ENCODE peak calls at places on chromosomes 4 and X, in eight cellular contexts. M is stomach, R is progenitor cell of endocrine pancreas, G is body of pancreas, K is cardiac fibroblast, P is H9, E is tibial nerve, F is omental fat pad. I is an unnamed sample.

GRCh38 chr4:13917010-13917409 is 289.5 kb upstream of the BOD1L1 start:
- DNase-seq in E (no peak), K (peak), P (no peak), F (no peak), G (no peak), M (no peak), R (no peak), I (no peak)

GRCh38 chr4:158578476-158578875 is 56.8 kb downstream of the RXFP1 start:
- DNase-seq in E (no peak), K (peak), P (no peak), F (no peak), G (no peak), M (no peak), R (no peak), I (no peak)

GRCh38 chrX:7522860-7523259 is 320.1 kb upstream of the VCX start:
- DNase-seq in M (no peak), K (no peak), E (no peak), P (no peak), F (no peak), G (no peak), R (no peak), I (no peak)

GRCh38 chr4:179095585-179096228 is 1653.5 kb upstream of the AGA start:
- DNase-seq in G (no peak), M (no peak), R (peak), K (no peak), F (no peak), P (peak), E (no peak), I (no peak)

GRCh38 chr4:76831475-76832390 is 66.2 kb downstream of the SOWAHB start:
- DNase-seq in G (no peak), R (no peak), F (no peak), K (peak), E (no peak), M (no peak), P (no peak), I (no peak)

GRCh38 chr4:161364681-161365080 is 799.1 kb downstream of the FSTL5 start:
- DNase-seq in R (no peak), G (no peak), F (no peak), P (no peak), K (no peak), M (no peak), E (no peak), I (no peak)

GRCh38 chrX:12223650-12224049 is 85.4 kb downstream of the FRMPD4 start:
- DNase-seq in M (no peak), F (no peak), R (no peak), K (no peak), E (no peak), P (no peak), G (no peak), I (no peak)

GRCh38 chrX:16212436-16212835 is 45.2 kb downstream of the MAGEB17 start:
- DNase-seq in M (no peak), R (no peak), E (no peak), P (peak), K (peak), F (no peak), G (peak), I (no peak)

GRCh38 chr4:84994280-84994679 is 27.8 kb upstream of the WDFY3 start:
- DNase-seq in R (no peak), K (peak), F (no peak), M (no peak), P (peak), E (no peak), G (no peak), I (no peak)

GRCh38 chrX:107579956-107580355 is 48.4 kb upstream of the PRPS1 start:
- DNase-seq in G (no peak), E (no peak), K (no peak), M (no peak), R (no peak), P (no peak), F (no peak), I (no peak)

GRCh38 chrX:72666451-72666850 is 47.7 kb downstream of the PHKA1 start:
- DNase-seq in M (no peak), E (no peak), G (no peak), F (no peak), K (peak), P (no peak), R (no peak), I (no peak)

GRCh38 chr4:70754470-70754869 is 32.7 kb downstream of the RUFY3 start:
- DNase-seq in K (no peak), F (no peak), P (no peak), G (no peak), M (no peak), E (no peak), R (no peak), I (no peak)

GRCh38 chr4:79087091-79087490 is 147.9 kb upstream of the PAQR3 start:
- DNase-seq in P (no peak), R (no peak), G (no peak), F (no peak), M (no peak), E (no peak), K (no peak), I (no peak)

GRCh38 chrX:12974217-12974796 is 603 bp upstream of the TMSB4X start:
- DNase-seq in F (peak), G (peak), R (no peak), E (peak), P (peak), K (peak), M (peak), I (peak)

GRCh38 chrX:19344661-19345060 is 934 bp downstream of the PDHA1 start:
- DNase-seq in P (no peak), G (peak), F (no peak), M (no peak), K (no peak), R (no peak), E (no peak), I (no peak)

GRCh38 chr4:34720563-34720962 is 1523.8 kb downstream of the ARAP2 start:
- DNase-seq in E (no peak), M (no peak), P (no peak), K (peak), G (no peak), R (no peak), F (no peak), I (no peak)

GRCh38 chrX:150731795-150732194 is 38.6 kb downstream of the MTMR1 start:
- DNase-seq in K (peak), E (no peak), F (no peak), R (no peak), M (no peak), G (no peak), P (no peak), I (no peak)

GRCh38 chr4:5753766-5754528 is 42.9 kb downstream of the EVC start:
- DNase-seq in G (no peak), E (no peak), R (no peak), F (no peak), M (no peak), K (peak), P (no peak), I (no peak)

GRCh38 chrX:117936162-117936561 is 180.4 kb downstream of the KLHL13 start:
- DNase-seq in R (no peak), G (no peak), E (no peak), F (no peak), P (no peak), M (no peak), K (no peak), I (no peak)

GRCh38 chr4:95417531-95417930 is 131.2 kb downstream of the UNC5C start:
- DNase-seq in E (no peak), P (no peak), M (no peak), R (no peak), K (no peak), F (no peak), G (no peak), I (no peak)

GRCh38 chr4:110611968-110612447 is 10.9 kb downstream of the PITX2 start:
- DNase-seq in P (no peak), M (no peak), K (no peak), R (no peak), E (no peak), F (no peak), G (no peak), I (no peak)

GRCh38 chrX:129496625-129497024 is 26.7 kb downstream of the SMARCA1 start:
- DNase-seq in E (no peak), F (no peak), M (no peak), R (no peak), K (peak), G (no peak), P (no peak), I (no peak)

GRCh38 chr4:20253272-20253798 is 1.6 kb downstream of the SLIT2 start:
- DNase-seq in E (no peak), P (no peak), M (no peak), R (no peak), G (peak), K (peak), F (no peak), I (no peak)

GRCh38 chrX:117973175-117974075 is 143.2 kb downstream of the KLHL13 start:
- DNase-seq in K (no peak), R (no peak), M (no peak), F (no peak), G (no peak), P (no peak), E (no peak), I (no peak)

GRCh38 chrX:124634363-124634762 is 288.0 kb downstream of the SH2D1A start:
- DNase-seq in E (no peak), K (no peak), F (no peak), M (no peak), G (no peak), P (no peak), R (no peak), I (no peak)

GRCh38 chrX:19728915-19729314 is 158.5 kb downstream of the SH3KBP1 start:
- DNase-seq in F (no peak), P (no peak), G (no peak), K (no peak), M (no peak), R (no peak), E (no peak), I (no peak)

GRCh38 chr4:7863911-7864681 is 75.6 kb downstream of the AFAP1 start:
- DNase-seq in P (peak), M (no peak), F (no peak), E (no peak), K (no peak), R (no peak), G (no peak), I (no peak)

GRCh38 chr4:109560687-109561452 is 824 bp downstream of the MCUB start:
- DNase-seq in E (peak), G (peak), F (no peak), K (peak), R (no peak), P (peak), M (no peak), I (peak)

GRCh38 chrX:36950495-36951253 is 57.5 kb upstream of the FAM47C start:
- DNase-seq in E (no peak), P (peak), G (no peak), M (no peak), F (no peak), R (no peak), K (no peak), I (no peak)

GRCh38 chr4:154854362-154854761 is 73.3 kb downstream of the RBM46 start:
- DNase-seq in E (no peak), G (no peak), M (no peak), R (no peak), F (no peak), K (peak), P (no peak), I (no peak)
- TF ChIP-seq CTCF in E (no peak), G (no peak), M (no peak), R (peak), F (no peak), K (peak), P (peak), I (no peak)

DNA sequence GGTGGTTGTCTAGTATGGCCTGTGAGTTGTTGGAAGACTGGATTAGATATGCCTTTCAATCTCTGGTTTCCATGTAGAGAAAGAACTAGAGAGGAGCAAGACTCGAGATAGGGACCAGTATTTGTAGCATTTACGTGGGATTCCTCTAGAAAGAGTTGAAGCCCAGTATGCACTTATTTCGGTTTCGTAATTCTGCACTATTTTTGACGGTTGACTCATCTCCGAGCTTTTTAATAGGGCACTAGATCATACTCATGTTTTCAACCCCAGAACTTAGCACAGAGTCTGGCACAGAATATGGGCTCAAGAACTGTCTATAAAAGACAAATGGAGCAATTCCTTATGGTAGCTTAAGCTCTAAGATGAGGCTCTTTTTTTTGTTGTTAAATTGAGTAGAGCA is 15.7 kb downstream of the HELT start:
- DNase-seq in E (no peak), G (no peak), P (no peak), M (no peak), F (no peak), K (no peak), R (no peak), I (no peak)
- TF ChIP-seq CTCF in E (no peak), G (no peak), P (no peak), M (no peak), F (no peak), K (no peak), R (no peak), I (no peak)

GRCh38 chrX:21723097-21723496 is 34.8 kb downstream of the SMPX start:
- DNase-seq in K (no peak), G (no peak), F (no peak), R (peak), E (no peak), M (no peak), P (no peak), I (no peak)
- TF ChIP-seq CTCF in K (no peak), G (no peak), F (no peak), R (no peak), E (no peak), M (no peak), P (no peak), I (no peak)

DNA sequence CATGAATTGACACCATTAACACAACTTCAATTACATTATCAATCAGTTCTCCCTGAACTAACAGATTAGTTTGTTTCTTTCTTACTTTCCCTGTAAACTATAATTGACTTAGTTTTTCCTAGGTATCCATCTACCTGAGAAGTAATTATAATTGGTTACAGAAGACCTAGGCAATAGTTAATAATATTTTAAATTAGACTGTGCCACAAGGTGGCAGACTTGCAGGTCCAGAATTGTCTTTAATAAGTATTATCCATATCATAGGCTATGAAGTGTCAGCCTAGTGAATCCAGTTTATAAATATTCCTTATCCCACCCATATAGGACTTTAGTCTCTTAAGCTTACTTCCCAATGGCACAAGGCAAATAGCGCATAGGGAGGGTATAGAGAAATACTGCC is 48.9 kb upstream of the FAM47B start:
- DNase-seq in K (peak), E (no peak), P (no peak), R (no peak), F (no peak), G (no peak), M (no peak), I (no peak)
- TF ChIP-seq CTCF in K (no peak), E (no peak), P (peak), R (peak), F (no peak), G (no peak), M (peak), I (no peak)

I was measured in natural killer cell.